ENCODE peak calls at places on chromosome 20, in nine cellular contexts. S is GM10248; X is AG10803; D is lung; H is naive thymus-derived CD4-positive, alpha-beta T cell; A is NCI-H187 treated with DMSO at 0.1 percent for 48 hours; I is stimulated activated CD8-positive, alpha-beta memory T cell treated with anti-CD3 and anti-CD28 coated beads, Interleukin-2, amount 100 ng/mL, for 1 hour; J is H4; E is stimulated activated CD4-positive, alpha-beta T cell treated with anti-CD3 and anti-CD28 coated beads, Interleukin-12 subunit alpha, Interleukin-12 subunit beta, amount 100 ng/mL, for 48 hours. L is an unnamed sample.

GRCh38 chr20:56631318-56631989 is 2.3 kb downstream of the TFAP2C start:
- DNase-seq in D (no peak), J (no peak), S (no peak), H (no peak), A (no peak), E (no peak), I (no peak), X (no peak), L (no peak)

GRCh38 chr20:19403549-19403948 is 191.1 kb downstream of the SLC24A3 start:
- DNase-seq in H (no peak), I (no peak), X (no peak), S (no peak), E (no peak), J (no peak), D (no peak), A (no peak), L (no peak)

GRCh38 chr20:53823121-53823764 is 229.6 kb upstream of the ZNF217 start:
- DNase-seq in S (no peak), E (no peak), X (no peak), H (no peak), D (no peak), A (no peak), J (no peak), I (no peak), L (no peak)

GRCh38 chr20:58219342-58219700 is 9.1 kb downstream of the ANKRD60 start:
- DNase-seq in S (no peak), A (no peak), I (no peak), H (no peak), J (peak; percentile 54), X (peak; percentile 88), E (no peak), D (no peak), L (no peak)

GRCh38 chr20:13517801-13518200 is 120.9 kb downstream of the TASP1 start:
- DNase-seq in A (no peak), I (no peak), X (no peak), J (no peak), E (no peak), S (no peak), H (no peak), D (no peak), L (no peak)

GRCh38 chr20:17786221-17786718 is 86.5 kb downstream of the BANF2 start:
- DNase-seq in E (no peak), D (no peak), J (no peak), X (peak; percentile 73), S (no peak), I (no peak), A (no peak), H (no peak), L (no peak)

GRCh38 chr20:35312348-35312747 is 20.1 kb upstream of the FAM83C start:
- DNase-seq in A (no peak), S (no peak), H (no peak), D (no peak), X (peak; percentile 94), J (peak; percentile 98), E (peak; percentile 20), I (no peak), L (no peak)

GRCh38 chr20:2890743-2891142 is 17.5 kb downstream of the PTPRA start:
- DNase-seq in A (no peak), H (no peak), X (peak; percentile 9), J (no peak), D (no peak), S (no peak), E (no peak), I (no peak), L (no peak)

GRCh38 chr20:48723308-48724264 is 104.2 kb downstream of the PREX1 start:
- DNase-seq in I (no peak), D (peak; percentile 44), J (no peak), S (no peak), A (no peak), X (peak; percentile 80), E (no peak), H (no peak), L (no peak)